ENCODE peak calls at places on chromosomes 16 and 17, in seven cellular contexts. S, R, T, L, E, X and M are unnamed samples.

GRCh38 chr16:27265982-27266381 is 2.6 kb downstream of the NSMCE1 start:
- DNase-seq in S (no peak), R (no peak), T (no peak), L (peak), E (no peak), X (no peak), M (no peak)

GRCh38 chr16:31001507-31002251 is 8.8 kb downstream of the STX1B start:
- DNase-seq in S (no peak), R (no peak), T (no peak), L (peak), E (no peak), X (no peak), M (no peak)

GRCh38 chr17:82434216-82434565 is 15.8 kb upstream of the OGFOD3 start:
- DNase-seq in S (no peak), R (no peak), T (no peak), L (no peak), E (no peak), X (no peak), M (no peak)

GRCh38 chr16:86075839-86076440 is 177.0 kb downstream of the IRF8 start:
- DNase-seq in S (no peak), R (no peak), T (no peak), L (peak), E (no peak), X (no peak), M (peak)

GRCh38 chr16:13543850-13544249 is 376.1 kb upstream of the ERCC4 start:
- DNase-seq in S (no peak), R (no peak), T (no peak), L (peak), E (no peak), X (no peak), M (no peak)

GRCh38 chr17:57714660-57715059 is 30.4 kb downstream of the CCDC182 start:
- DNase-seq in S (no peak), R (no peak), T (no peak), L (peak), E (no peak), X (no peak), M (no peak)

GRCh38 chr16:78122774-78123315 is 23.4 kb downstream of the WWOX start:
- DNase-seq in S (peak), R (peak), T (peak), L (no peak), E (no peak), X (peak), M (no peak)

GRCh38 chr16:12314786-12315185 is 338.3 kb downstream of the SNX29 start:
- DNase-seq in S (no peak), R (peak), T (no peak), L (no peak), E (no peak), X (peak), M (no peak)

GRCh38 chr17:42153919-42154491 is 784 bp downstream of the RAB5C start:
- DNase-seq in S (no peak), R (peak), T (no peak), L (no peak), E (peak), X (peak), M (no peak)

GRCh38 chr17:31803494-31804213 is 55.4 kb downstream of the COPRS start:
- DNase-seq in S (peak), R (no peak), T (no peak), L (no peak), E (peak), X (no peak), M (no peak)

GRCh38 chr16:10552998-10553491 is 27.4 kb downstream of the EMP2 start:
- DNase-seq in S (no peak), R (no peak), T (no peak), L (peak), E (peak), X (no peak), M (peak)

GRCh38 chr16:54282202-54282922 is 4.2 kb downstream of the IRX3 start:
- DNase-seq in S (peak), R (peak), T (peak), L (peak), E (peak), X (no peak), M (peak)

GRCh38 chr17:28657756-28658155 is 4.0 kb downstream of the SDF2 start:
- DNase-seq in S (peak), R (peak), T (no peak), L (no peak), E (no peak), X (no peak), M (no peak)

GRCh38 chr16:59021751-59022150 is 287.6 kb upstream of the GOT2 start:
- DNase-seq in S (no peak), R (peak), T (no peak), L (no peak), E (no peak), X (peak), M (no peak)

GRCh38 chr16:2912330-2913199 is 834 bp downstream of the FLYWCH1 start:
- DNase-seq in S (peak), R (peak), T (no peak), L (peak), E (peak), X (peak), M (no peak)

GRCh38 chr16:13414154-13414553 is 505.8 kb upstream of the ERCC4 start:
- DNase-seq in S (no peak), R (no peak), T (no peak), L (no peak), E (no peak), X (no peak), M (no peak)

GRCh38 chr17:27573971-27574525 is 56.9 kb upstream of the LGALS9 start:
- DNase-seq in S (peak), R (peak), T (no peak), L (peak), E (no peak), X (peak), M (no peak)

GRCh38 chr16:10939649-10940206 is 2.5 kb downstream of the DEXI start:
- DNase-seq in S (no peak), R (no peak), T (no peak), L (no peak), E (no peak), X (no peak), M (no peak)

GRCh38 chr17:2025220-2025621 is at the start of gene RTN4RL1:
- DNase-seq in S (peak), R (peak), T (peak), L (peak), E (peak), X (peak), M (peak)

GRCh38 chr16:50839356-50839755 is 97.5 kb downstream of the CYLD start:
- DNase-seq in S (no peak), R (no peak), T (no peak), L (no peak), E (no peak), X (no peak), M (no peak)

GRCh38 chr17:77890771-77891170 is 67.7 kb upstream of the TNRC6C start:
- DNase-seq in S (no peak), R (no peak), T (no peak), L (no peak), E (no peak), X (no peak), M (no peak)

GRCh38 chr17:16313159-16314090 is 39.8 kb downstream of the CENPV start:
- DNase-seq in S (no peak), R (peak), T (no peak), L (no peak), E (no peak), X (peak), M (no peak)

GRCh38 chr17:76492989-76493501 is 8.2 kb downstream of the RHBDF2 start:
- DNase-seq in S (peak), R (peak), T (no peak), L (no peak), E (peak), X (peak), M (no peak)

GRCh38 chr17:42865638-42866094 is 14.7 kb downstream of the AOC3 start:
- DNase-seq in S (no peak), R (no peak), T (no peak), L (no peak), E (no peak), X (no peak), M (no peak)

GRCh38 chr16:48197294-48197693 is 41.5 kb upstream of the ABCC12 start:
- DNase-seq in S (no peak), R (no peak), T (no peak), L (no peak), E (no peak), X (no peak), M (no peak)

GRCh38 chr16:88451586-88452484 is 1.2 kb upstream of the ZFPM1 start:
- DNase-seq in S (no peak), R (no peak), T (no peak), L (no peak), E (peak), X (no peak), M (no peak)

GRCh38 chr17:66477615-66478283 is 175.3 kb downstream of the PRKCA start:
- DNase-seq in S (no peak), R (no peak), T (no peak), L (no peak), E (no peak), X (no peak), M (no peak)

GRCh38 chr16:56311208-56312027 is 113.9 kb downstream of the AMFR start:
- DNase-seq in S (no peak), R (no peak), T (no peak), L (peak), E (no peak), X (no peak), M (no peak)

GRCh38 chr17:1241904-1242303 is 28.3 kb upstream of the BHLHA9 start:
- DNase-seq in S (no peak), R (peak), T (no peak), L (no peak), E (no peak), X (peak), M (no peak)

GRCh38 chr17:4599505-4600281 is 15.4 kb downstream of the SMTNL2 start:
- DNase-seq in S (peak), R (peak), T (peak), L (peak), E (peak), X (no peak), M (peak)

GRCh38 chr17:75065562-75066151 is 18.6 kb downstream of the KCTD2 start:
- DNase-seq in S (no peak), R (peak), T (no peak), L (no peak), E (no peak), X (no peak), M (no peak)

GRCh38 chr17:82691714-82692113 is 6.8 kb downstream of the RAB40B start:
- DNase-seq in S (no peak), R (no peak), T (no peak), L (no peak), E (no peak), X (no peak), M (no peak)

GRCh38 chr17:81665205-81666091 is 957 bp downstream of the OXLD1 start:
- DNase-seq in S (peak), R (peak), T (no peak), L (peak), E (peak), X (no peak), M (peak)

GRCh38 chr16:67286441-67287235 is 7.3 kb downstream of the PLEKHG4 start:
- DNase-seq in S (no peak), R (peak), T (no peak), L (no peak), E (no peak), X (peak), M (no peak)

GRCh38 chr17:80146121-80147034 is 550 bp downstream of the EIF4A3 start:
- DNase-seq in S (peak), R (peak), T (peak), L (peak), E (peak), X (no peak), M (no peak)

GRCh38 chr17:15957206-15957605 is 12.3 kb downstream of the ADORA2B start:
- DNase-seq in S (peak), R (peak), T (no peak), L (peak), E (no peak), X (no peak), M (no peak)

GRCh38 chr17:13953871-13954270 is 115.4 kb upstream of the COX10 start:
- DNase-seq in S (no peak), R (peak), T (no peak), L (no peak), E (no peak), X (peak), M (no peak)

GRCh38 chr16:59973966-59974365 is 1239.8 kb upstream of the GOT2 start:
- DNase-seq in S (peak), R (peak), T (no peak), L (no peak), E (no peak), X (peak), M (no peak)

GRCh38 chr17:11330871-11331270 is 89.9 kb downstream of the SHISA6 start:
- DNase-seq in S (no peak), R (peak), T (peak), L (peak), E (no peak), X (peak), M (peak)

GRCh38 chr16:22075043-22075757 is 17.1 kb upstream of the VWA3A start:
- DNase-seq in S (peak), R (peak), T (no peak), L (no peak), E (no peak), X (peak), M (no peak)

DNA sequence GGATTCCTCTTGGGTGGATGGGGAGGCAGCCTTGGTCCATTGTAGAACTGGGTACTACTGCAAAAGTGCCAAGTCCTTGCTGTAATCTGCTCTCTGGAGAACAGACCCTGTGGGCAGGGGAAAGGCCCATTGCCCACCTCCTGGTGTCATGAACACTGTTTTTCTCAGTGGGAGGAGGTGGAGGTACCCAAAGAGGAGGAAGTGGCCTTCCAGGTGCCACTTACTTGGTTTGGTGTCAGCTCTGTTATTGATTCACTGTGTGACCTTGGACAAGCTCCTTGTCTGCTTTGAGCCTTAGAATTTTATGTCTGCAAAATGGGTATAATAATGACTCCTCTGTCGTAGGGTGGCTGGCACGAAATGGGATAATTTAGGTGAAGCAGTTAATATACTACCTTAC is 55.8 kb downstream of the PLCG2 start:
- DNase-seq in S (no peak), R (no peak), T (no peak), L (no peak), E (no peak), X (no peak), M (no peak)
- H3K9ac ChIP-seq in S (no peak), R (no peak), T (no peak), L (no peak), E (no peak), X (no peak), M (no peak)

GRCh38 chr17:70169707-70170597 is 620 bp downstream of the KCNJ2 start:
- DNase-seq in S (no peak), R (peak), T (no peak), L (no peak), E (no peak), X (no peak), M (no peak)
- H3K9ac ChIP-seq in S (peak), R (peak), T (no peak), L (no peak), E (peak), X (peak), M (no peak)

DNA sequence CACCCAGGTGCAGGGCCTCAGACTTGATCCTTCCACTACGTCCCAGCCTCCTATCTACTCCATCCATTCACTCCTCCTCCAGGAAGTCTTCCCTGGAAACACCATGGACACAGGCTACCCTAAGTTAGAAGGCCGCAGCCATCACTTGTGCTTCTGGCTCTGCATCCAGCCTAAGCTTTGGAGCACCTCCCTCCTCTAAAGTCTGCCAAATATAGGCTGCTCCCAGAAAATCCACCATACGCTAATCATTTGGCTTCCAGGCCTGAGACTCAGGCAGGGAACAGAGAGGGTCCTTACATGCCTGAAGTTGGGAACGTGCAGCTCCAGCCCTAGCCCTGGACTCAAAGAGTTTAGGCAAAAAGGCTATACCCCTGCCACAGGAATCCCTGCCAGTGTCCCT is 6.7 kb downstream of the PCGF2 start:
- DNase-seq in S (no peak), R (no peak), T (no peak), L (no peak), E (no peak), X (no peak), M (no peak)
- H3K9ac ChIP-seq in S (no peak), R (no peak), T (no peak), L (no peak), E (peak), X (peak), M (no peak)

GRCh38 chr17:62630365-62631085 is 3.1 kb downstream of the MRC2 start:
- DNase-seq in S (no peak), R (no peak), T (no peak), L (peak), E (no peak), X (no peak), M (no peak)

GRCh38 chr17:62627904-62628603 is 584 bp downstream of the MRC2 start:
- DNase-seq in S (peak), R (peak), T (peak), L (no peak), E (peak), X (peak), M (peak)

GRCh38 chr17:62629556-62630364 is 2.3 kb downstream of the MRC2 start:
- DNase-seq in S (no peak), R (no peak), T (no peak), L (peak), E (no peak), X (no peak), M (no peak)

GRCh38 chr17:62627219-62627903 is at the start of gene MRC2:
- DNase-seq in S (peak), R (peak), T (peak), L (peak), E (peak), X (peak), M (peak)

GRCh38 chr17:62628845-62629555 is 1.5 kb downstream of the MRC2 start:
- DNase-seq in S (no peak), R (peak), T (no peak), L (peak), E (no peak), X (peak), M (peak)
- H3K9ac ChIP-seq in S (no peak), R (peak), T (peak), L (peak), E (peak), X (peak), M (no peak)

GRCh38 chr16:75114179-75114945 is 2.2 kb downstream of the LDHD start:
- DNase-seq in S (no peak), R (no peak), T (no peak), L (peak), E (no peak), X (no peak), M (peak)

GRCh38 chr16:75116081-75116910 is at the start of gene LDHD:
- DNase-seq in S (peak), R (peak), T (no peak), L (peak), E (peak), X (peak), M (peak)

GRCh38 chr16:75118943-75119539 is 2.5 kb upstream of the LDHD start:
- DNase-seq in S (no peak), R (no peak), T (no peak), L (peak), E (no peak), X (no peak), M (no peak)

GRCh38 chr16:75114946-75115825 is 1.4 kb downstream of the LDHD start:
- DNase-seq in S (no peak), R (no peak), T (no peak), L (peak), E (no peak), X (no peak), M (no peak)

DNA sequence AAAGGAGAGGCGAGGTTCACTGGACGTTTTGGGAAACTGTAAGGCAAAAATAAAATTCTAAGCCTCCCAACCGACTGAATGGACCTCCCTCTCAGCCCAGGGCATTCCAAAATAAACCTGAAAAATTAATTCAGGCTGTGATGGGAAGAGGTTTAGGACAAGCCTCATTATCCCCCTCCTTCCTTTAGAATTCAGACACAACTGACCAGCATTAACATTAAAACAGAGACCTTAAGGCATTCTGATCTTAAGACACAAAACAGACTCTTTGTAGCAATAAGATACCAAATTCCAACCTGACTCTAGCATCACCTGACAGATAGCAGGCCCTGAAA is 298 bp upstream of the LDHD start:
- DNase-seq in S (no peak), R (no peak), T (no peak), L (no peak), E (no peak), X (no peak), M (no peak)
- H3K9ac ChIP-seq in S (no peak), R (no peak), T (no peak), L (no peak), E (peak), X (no peak), M (no peak)

GRCh38 chr17:40024901-40025300 is 9.7 kb downstream of the CSF3 start:
- DNase-seq in S (no peak), R (peak), T (no peak), L (no peak), E (no peak), X (peak), M (no peak)

GRCh38 chr17:40023590-40024292 is 8.5 kb downstream of the CSF3 start:
- DNase-seq in S (peak), R (no peak), T (no peak), L (peak), E (peak), X (no peak), M (no peak)

GRCh38 chr17:40022497-40022896 is 7.3 kb downstream of the CSF3 start:
- DNase-seq in S (no peak), R (no peak), T (no peak), L (no peak), E (no peak), X (no peak), M (no peak)

GRCh38 chr17:40021471-40021961 is 6.3 kb downstream of the CSF3 start:
- DNase-seq in S (peak), R (peak), T (no peak), L (no peak), E (no peak), X (peak), M (no peak)

GRCh38 chr17:40022961-40023541 is 7.8 kb downstream of the CSF3 start:
- DNase-seq in S (peak), R (no peak), T (no peak), L (peak), E (peak), X (no peak), M (no peak)
- H3K9ac ChIP-seq in S (peak), R (no peak), T (no peak), L (no peak), E (no peak), X (no peak), M (no peak)